ENCODE peak calls at places on chromosome X, in eight cellular contexts. One of them, this sample, is unnamed. For H3K27me3, the result is how much of the 10 kb centered on the place peaks cover.

GRCh38 chrX:43357741-43358140 is 298.4 kb upstream of the MAOA start:
- DNase-seq in H9: no peak
- DNase-seq in cardiac muscle cell: no peak
- DNase-seq in neural progenitor cell: no peak
- DNase-seq in lower lobe of right lung: no peak
- DNase-seq in CD8-positive, alpha-beta memory T cell: no peak
- DNase-seq in PC-3: no peak
- DNase-seq in fibroblast of lung: no peak
- DNase-seq in this sample: no peak

GRCh38 chrX:110407910-110408545 is 49.4 kb downstream of the RTL9 start:
- DNase-seq in H9: peak
- DNase-seq in cardiac muscle cell: peak
- DNase-seq in neural progenitor cell: peak
- DNase-seq in lower lobe of right lung: no peak
- DNase-seq in CD8-positive, alpha-beta memory T cell: peak
- DNase-seq in PC-3: peak
- DNase-seq in fibroblast of lung: peak
- DNase-seq in this sample: no peak

GRCh38 chrX:148316446-148316845 is 184.0 kb upstream of the AFF2 start:
- DNase-seq in H9: no peak
- DNase-seq in cardiac muscle cell: no peak
- DNase-seq in neural progenitor cell: no peak
- DNase-seq in lower lobe of right lung: no peak
- DNase-seq in CD8-positive, alpha-beta memory T cell: no peak
- DNase-seq in PC-3: no peak
- DNase-seq in fibroblast of lung: no peak
- DNase-seq in this sample: no peak

GRCh38 chrX:110944793-110945466 is 149.3 kb upstream of the CHRDL1 start:
- DNase-seq in H9: peak
- DNase-seq in cardiac muscle cell: no peak
- DNase-seq in neural progenitor cell: peak
- DNase-seq in lower lobe of right lung: no peak
- DNase-seq in CD8-positive, alpha-beta memory T cell: no peak
- DNase-seq in PC-3: no peak
- DNase-seq in fibroblast of lung: no peak
- DNase-seq in this sample: no peak

GRCh38 chrX:74923942-74924448 is 1.3 kb downstream of the NEXMIF start:
- DNase-seq in H9: no peak
- DNase-seq in cardiac muscle cell: peak
- DNase-seq in neural progenitor cell: peak
- DNase-seq in lower lobe of right lung: peak
- DNase-seq in CD8-positive, alpha-beta memory T cell: no peak
- DNase-seq in PC-3: no peak
- DNase-seq in fibroblast of lung: peak
- DNase-seq in this sample: no peak

GRCh38 chrX:47311857-47312774 is 58.3 kb upstream of the ZNF157 start:
- DNase-seq in H9: peak
- DNase-seq in cardiac muscle cell: peak
- DNase-seq in neural progenitor cell: peak
- DNase-seq in lower lobe of right lung: peak
- DNase-seq in CD8-positive, alpha-beta memory T cell: peak
- DNase-seq in PC-3: peak
- DNase-seq in fibroblast of lung: peak
- DNase-seq in this sample: no peak

GRCh38 chrX:140510306-140510676 is 5.4 kb upstream of the SOX3 start:
- DNase-seq in H9: no peak
- DNase-seq in cardiac muscle cell: no peak
- DNase-seq in neural progenitor cell: peak
- DNase-seq in lower lobe of right lung: no peak
- DNase-seq in CD8-positive, alpha-beta memory T cell: no peak
- DNase-seq in PC-3: no peak
- DNase-seq in fibroblast of lung: no peak
- DNase-seq in this sample: no peak

GRCh38 chrX:132219343-132219768 is at the start of gene RAP2C:
- DNase-seq in H9: peak
- DNase-seq in cardiac muscle cell: peak
- DNase-seq in neural progenitor cell: peak
- DNase-seq in lower lobe of right lung: peak
- DNase-seq in CD8-positive, alpha-beta memory T cell: peak
- DNase-seq in PC-3: peak
- DNase-seq in fibroblast of lung: peak
- DNase-seq in this sample: peak

GRCh38 chrX:23981711-23982110 is 45.3 kb downstream of the KLHL15 start:
- DNase-seq in H9: no peak
- DNase-seq in cardiac muscle cell: no peak
- DNase-seq in neural progenitor cell: no peak
- DNase-seq in lower lobe of right lung: no peak
- DNase-seq in CD8-positive, alpha-beta memory T cell: no peak
- DNase-seq in PC-3: no peak
- DNase-seq in fibroblast of lung: no peak
- DNase-seq in this sample: no peak

DNA sequence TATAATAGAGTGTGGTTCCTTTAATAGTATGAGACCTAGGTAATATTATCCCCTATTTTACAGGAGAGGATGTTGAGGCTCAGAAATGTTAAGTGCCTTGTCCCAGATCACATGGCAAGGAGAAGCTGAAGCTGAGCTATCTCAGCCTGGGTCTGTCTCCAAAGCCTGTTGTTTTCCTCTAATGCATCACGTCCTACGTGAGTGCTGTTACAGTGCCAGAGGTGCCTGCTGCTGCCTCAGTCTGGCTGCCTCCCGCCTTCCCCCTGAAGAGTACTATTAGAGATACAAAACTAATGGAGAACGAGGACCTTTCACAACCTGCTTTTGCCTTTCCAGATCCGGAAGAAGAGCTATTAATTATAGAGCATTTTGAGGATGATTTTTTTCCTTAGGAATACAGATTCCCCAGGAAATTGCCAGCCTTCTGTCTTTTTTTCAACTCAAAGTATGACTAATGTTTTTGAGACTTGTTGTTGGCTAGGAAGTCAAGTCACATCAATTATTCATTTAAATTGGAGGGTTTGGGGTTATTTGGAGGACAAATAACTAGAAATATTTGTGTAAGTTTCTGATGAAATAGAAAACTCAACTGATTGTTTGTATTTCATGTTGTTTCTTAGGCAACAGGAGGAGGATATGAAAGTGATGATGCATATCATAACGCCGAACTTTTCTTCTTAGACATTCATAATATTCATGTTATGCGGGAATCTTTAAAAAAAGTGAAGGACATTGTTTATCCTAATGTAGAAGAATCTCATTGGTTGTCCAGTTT is 43.9 kb upstream of the MTMR1 start:
- DNase-seq in H9: no peak
- DNase-seq in cardiac muscle cell: peak
- DNase-seq in neural progenitor cell: no peak
- DNase-seq in lower lobe of right lung: peak
- DNase-seq in CD8-positive, alpha-beta memory T cell: no peak
- DNase-seq in PC-3: peak
- DNase-seq in fibroblast of lung: peak
- DNase-seq in this sample: peak
- H3K27ac ChIP-seq in H9: no peak
- H3K27ac ChIP-seq in cardiac muscle cell: no peak
- H3K27ac ChIP-seq in neural progenitor cell: no peak
- H3K27ac ChIP-seq in lower lobe of right lung: peak
- H3K27ac ChIP-seq in CD8-positive, alpha-beta memory T cell: no peak
- H3K27ac ChIP-seq in PC-3: no peak
- H3K27ac ChIP-seq in fibroblast of lung: peak
- H3K27ac ChIP-seq in this sample: no peak

GRCh38 chrX:13693341-13693871 is 4.5 kb downstream of the RAB9A start:
- DNase-seq in H9: no peak
- DNase-seq in cardiac muscle cell: no peak
- DNase-seq in neural progenitor cell: no peak
- DNase-seq in lower lobe of right lung: no peak
- DNase-seq in CD8-positive, alpha-beta memory T cell: no peak
- DNase-seq in PC-3: no peak
- DNase-seq in fibroblast of lung: no peak
- DNase-seq in this sample: no peak
- H3K27me3 ChIP-seq in H9: under half
- H3K27me3 ChIP-seq in cardiac muscle cell: under half
- H3K27me3 ChIP-seq in neural progenitor cell: under half
- H3K27me3 ChIP-seq in lower lobe of right lung: under half
- H3K27me3 ChIP-seq in CD8-positive, alpha-beta memory T cell: under half
- H3K27me3 ChIP-seq in PC-3: under half
- H3K27me3 ChIP-seq in fibroblast of lung: under half
- H3K27me3 ChIP-seq in this sample: under half

GRCh38 chrX:13911581-13911980 is 94.7 kb upstream of the GPM6B start:
- DNase-seq in H9: no peak
- DNase-seq in cardiac muscle cell: peak
- DNase-seq in neural progenitor cell: no peak
- DNase-seq in lower lobe of right lung: no peak
- DNase-seq in CD8-positive, alpha-beta memory T cell: no peak
- DNase-seq in PC-3: peak
- DNase-seq in fibroblast of lung: peak
- DNase-seq in this sample: no peak
- H3K27ac ChIP-seq in H9: no peak
- H3K27ac ChIP-seq in cardiac muscle cell: no peak
- H3K27ac ChIP-seq in neural progenitor cell: no peak
- H3K27ac ChIP-seq in lower lobe of right lung: no peak
- H3K27ac ChIP-seq in CD8-positive, alpha-beta memory T cell: no peak
- H3K27ac ChIP-seq in PC-3: no peak
- H3K27ac ChIP-seq in fibroblast of lung: no peak
- H3K27ac ChIP-seq in this sample: no peak

GRCh38 chrX:12819231-12819630 is 28.0 kb downstream of the PRPS2 start:
- DNase-seq in H9: no peak
- DNase-seq in cardiac muscle cell: no peak
- DNase-seq in neural progenitor cell: no peak
- DNase-seq in lower lobe of right lung: no peak
- DNase-seq in CD8-positive, alpha-beta memory T cell: no peak
- DNase-seq in PC-3: no peak
- DNase-seq in fibroblast of lung: no peak
- DNase-seq in this sample: no peak

GRCh38 chrX:12825801-12826200 is 34.6 kb downstream of the PRPS2 start:
- DNase-seq in H9: no peak
- DNase-seq in cardiac muscle cell: no peak
- DNase-seq in neural progenitor cell: no peak
- DNase-seq in lower lobe of right lung: no peak
- DNase-seq in CD8-positive, alpha-beta memory T cell: no peak
- DNase-seq in PC-3: peak
- DNase-seq in fibroblast of lung: peak
- DNase-seq in this sample: no peak

GRCh38 chrX:12824944-12825343 is 33.7 kb downstream of the PRPS2 start:
- DNase-seq in H9: no peak
- DNase-seq in cardiac muscle cell: no peak
- DNase-seq in neural progenitor cell: no peak
- DNase-seq in lower lobe of right lung: no peak
- DNase-seq in CD8-positive, alpha-beta memory T cell: no peak
- DNase-seq in PC-3: no peak
- DNase-seq in fibroblast of lung: peak
- DNase-seq in this sample: no peak

DNA sequence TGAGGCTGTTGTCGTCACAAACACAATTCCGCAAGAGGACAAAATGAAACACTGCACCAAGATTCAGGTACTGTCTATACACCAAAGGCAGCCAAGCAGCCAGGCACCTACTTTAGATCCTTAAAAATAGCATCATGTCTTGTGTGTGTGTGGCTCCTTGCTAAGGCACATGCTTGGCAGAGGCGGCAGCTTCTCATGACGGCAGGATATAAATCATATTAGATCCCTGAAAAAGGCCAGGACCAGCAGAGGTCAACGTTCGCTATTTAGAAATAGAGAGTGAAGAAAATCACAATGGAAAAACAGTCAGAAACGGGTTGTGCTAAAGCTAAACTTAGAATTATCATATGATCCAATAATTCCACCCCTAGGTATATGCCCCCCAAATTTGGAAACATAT is 29.5 kb downstream of the PRPS2 start:
- DNase-seq in H9: no peak
- DNase-seq in cardiac muscle cell: no peak
- DNase-seq in neural progenitor cell: no peak
- DNase-seq in lower lobe of right lung: no peak
- DNase-seq in CD8-positive, alpha-beta memory T cell: no peak
- DNase-seq in PC-3: no peak
- DNase-seq in fibroblast of lung: no peak
- DNase-seq in this sample: no peak
- H3K27me3 ChIP-seq in H9: under half
- H3K27me3 ChIP-seq in cardiac muscle cell: under half
- H3K27me3 ChIP-seq in neural progenitor cell: under half
- H3K27me3 ChIP-seq in lower lobe of right lung: under half
- H3K27me3 ChIP-seq in CD8-positive, alpha-beta memory T cell: under half
- H3K27me3 ChIP-seq in PC-3: under half
- H3K27me3 ChIP-seq in fibroblast of lung: under half
- H3K27me3 ChIP-seq in this sample: under half

This sample was measured in psoas muscle.